ENCODE peak calls at places on chromosomes 4 and X, in nine cellular contexts. One of them, this sample, is unnamed.

GRCh38 chr4:71229477-71230257 is 109.2 kb upstream of the SLC4A4 start:
- DNase-seq in nephron progenitor cell: peak
- DNase-seq in lower leg skin: no peak
- DNase-seq in NB4: peak
- DNase-seq in upper lobe of right lung: no peak
- DNase-seq in RWPE2: no peak
- DNase-seq in Peyer's patch: no peak
- DNase-seq in AG04450: no peak
- DNase-seq in endodermal cell: peak
- DNase-seq in this sample: no peak

GRCh38 chr4:188127157-188127874 is 11.9 kb upstream of the TRIML1 start:
- DNase-seq in AG04450: peak
- DNase-seq in lower leg skin: no peak
- DNase-seq in nephron progenitor cell: no peak
- DNase-seq in upper lobe of right lung: no peak
- DNase-seq in endodermal cell: no peak
- DNase-seq in NB4: no peak
- DNase-seq in RWPE2: no peak
- DNase-seq in Peyer's patch: no peak
- DNase-seq in this sample: peak

GRCh38 chrX:23372220-23372902 is 37.7 kb downstream of the PTCHD1 start:
- DNase-seq in upper lobe of right lung: no peak
- DNase-seq in AG04450: no peak
- DNase-seq in lower leg skin: no peak
- DNase-seq in NB4: no peak
- DNase-seq in endodermal cell: no peak
- DNase-seq in RWPE2: no peak
- DNase-seq in nephron progenitor cell: no peak
- DNase-seq in Peyer's patch: no peak
- DNase-seq in this sample: no peak

GRCh38 chr4:136392576-136392975 is 1139.7 kb downstream of the PCDH18 start:
- DNase-seq in NB4: no peak
- DNase-seq in lower leg skin: no peak
- DNase-seq in nephron progenitor cell: no peak
- DNase-seq in AG04450: peak
- DNase-seq in endodermal cell: no peak
- DNase-seq in RWPE2: no peak
- DNase-seq in upper lobe of right lung: no peak
- DNase-seq in Peyer's patch: no peak
- DNase-seq in this sample: no peak

GRCh38 chrX:129932792-129933321 is 26.9 kb downstream of the UTP14A start:
- DNase-seq in Peyer's patch: peak
- DNase-seq in endodermal cell: peak
- DNase-seq in nephron progenitor cell: peak
- DNase-seq in lower leg skin: no peak
- DNase-seq in RWPE2: no peak
- DNase-seq in NB4: peak
- DNase-seq in upper lobe of right lung: peak
- DNase-seq in AG04450: no peak
- DNase-seq in this sample: no peak

GRCh38 chrX:71282514-71283408 is 674 bp upstream of the NONO start:
- DNase-seq in endodermal cell: no peak
- DNase-seq in NB4: no peak
- DNase-seq in upper lobe of right lung: no peak
- DNase-seq in lower leg skin: peak
- DNase-seq in nephron progenitor cell: peak
- DNase-seq in Peyer's patch: no peak
- DNase-seq in RWPE2: no peak
- DNase-seq in AG04450: no peak
- DNase-seq in this sample: no peak

GRCh38 chrX:132758778-132759177 is 199.7 kb downstream of the HS6ST2 start:
- DNase-seq in upper lobe of right lung: no peak
- DNase-seq in RWPE2: no peak
- DNase-seq in endodermal cell: peak
- DNase-seq in nephron progenitor cell: peak
- DNase-seq in Peyer's patch: no peak
- DNase-seq in NB4: no peak
- DNase-seq in AG04450: no peak
- DNase-seq in lower leg skin: no peak
- DNase-seq in this sample: no peak

GRCh38 chrX:133630362-133630761 is 215.1 kb upstream of the GPC4 start:
- DNase-seq in AG04450: no peak
- DNase-seq in upper lobe of right lung: no peak
- DNase-seq in lower leg skin: no peak
- DNase-seq in nephron progenitor cell: peak
- DNase-seq in NB4: no peak
- DNase-seq in Peyer's patch: no peak
- DNase-seq in RWPE2: no peak
- DNase-seq in endodermal cell: no peak
- DNase-seq in this sample: no peak

GRCh38 chr4:47419296-47419695 is 44.2 kb downstream of the COMMD8 start:
- DNase-seq in RWPE2: no peak
- DNase-seq in nephron progenitor cell: no peak
- DNase-seq in Peyer's patch: no peak
- DNase-seq in upper lobe of right lung: no peak
- DNase-seq in lower leg skin: no peak
- DNase-seq in endodermal cell: no peak
- DNase-seq in NB4: no peak
- DNase-seq in AG04450: no peak
- DNase-seq in this sample: no peak

GRCh38 chr4:105710678-105711077 is 2.1 kb downstream of the GSTCD start:
- DNase-seq in RWPE2: no peak
- DNase-seq in Peyer's patch: no peak
- DNase-seq in lower leg skin: no peak
- DNase-seq in nephron progenitor cell: no peak
- DNase-seq in upper lobe of right lung: no peak
- DNase-seq in endodermal cell: no peak
- DNase-seq in NB4: no peak
- DNase-seq in AG04450: no peak
- DNase-seq in this sample: no peak

GRCh38 chrX:115972717-115973116 is 197.8 kb upstream of the AGTR2 start:
- DNase-seq in NB4: no peak
- DNase-seq in Peyer's patch: no peak
- DNase-seq in endodermal cell: no peak
- DNase-seq in RWPE2: no peak
- DNase-seq in AG04450: no peak
- DNase-seq in upper lobe of right lung: no peak
- DNase-seq in nephron progenitor cell: no peak
- DNase-seq in lower leg skin: no peak
- DNase-seq in this sample: no peak

GRCh38 chr4:108893474-108893873 is 130.6 kb upstream of the ETNPPL start:
- DNase-seq in upper lobe of right lung: no peak
- DNase-seq in endodermal cell: no peak
- DNase-seq in RWPE2: no peak
- DNase-seq in NB4: no peak
- DNase-seq in AG04450: no peak
- DNase-seq in Peyer's patch: no peak
- DNase-seq in nephron progenitor cell: no peak
- DNase-seq in lower leg skin: no peak
- DNase-seq in this sample: no peak

GRCh38 chr4:108889696-108890475 is 127.0 kb upstream of the ETNPPL start:
- DNase-seq in NB4: no peak
- DNase-seq in AG04450: no peak
- DNase-seq in endodermal cell: no peak
- DNase-seq in RWPE2: no peak
- DNase-seq in nephron progenitor cell: peak
- DNase-seq in upper lobe of right lung: no peak
- DNase-seq in lower leg skin: no peak
- DNase-seq in Peyer's patch: no peak
- DNase-seq in this sample: no peak

GRCh38 chr4:108887034-108887433 is 124.2 kb upstream of the ETNPPL start:
- DNase-seq in NB4: no peak
- DNase-seq in Peyer's patch: no peak
- DNase-seq in endodermal cell: no peak
- DNase-seq in nephron progenitor cell: no peak
- DNase-seq in RWPE2: no peak
- DNase-seq in upper lobe of right lung: no peak
- DNase-seq in AG04450: no peak
- DNase-seq in lower leg skin: no peak
- DNase-seq in this sample: no peak

GRCh38 chr4:108891921-108892320 is 129.1 kb upstream of the ETNPPL start:
- DNase-seq in NB4: no peak
- DNase-seq in RWPE2: no peak
- DNase-seq in Peyer's patch: no peak
- DNase-seq in nephron progenitor cell: no peak
- DNase-seq in endodermal cell: no peak
- DNase-seq in AG04450: no peak
- DNase-seq in lower leg skin: no peak
- DNase-seq in upper lobe of right lung: no peak
- DNase-seq in this sample: no peak

DNA sequence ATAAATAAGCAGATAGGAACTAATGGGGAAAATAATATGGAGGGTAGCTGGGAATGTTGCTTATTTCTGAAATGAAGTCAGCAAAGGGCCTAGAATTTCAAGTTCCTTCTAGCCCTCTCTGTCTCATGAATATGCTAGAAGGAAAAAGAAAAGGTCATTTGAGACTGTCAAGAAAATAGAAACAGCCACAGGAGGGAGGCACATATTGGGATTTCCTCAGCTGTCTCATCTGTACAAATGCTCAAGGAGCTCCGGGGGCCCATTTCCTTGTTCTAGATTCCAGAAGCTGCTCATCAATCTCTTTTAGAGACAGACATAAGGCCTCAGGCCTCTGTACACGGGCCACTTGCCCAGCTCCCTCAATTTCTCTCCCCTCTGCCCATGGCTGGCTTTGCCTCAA is 127.6 kb upstream of the ETNPPL start:
- DNase-seq in RWPE2: no peak
- DNase-seq in endodermal cell: no peak
- DNase-seq in upper lobe of right lung: no peak
- DNase-seq in lower leg skin: no peak
- DNase-seq in nephron progenitor cell: no peak
- DNase-seq in NB4: no peak
- DNase-seq in Peyer's patch: no peak
- DNase-seq in AG04450: no peak
- DNase-seq in this sample: no peak
- TF ChIP-seq CTCF in RWPE2: no peak
- TF ChIP-seq CTCF in endodermal cell: peak
- TF ChIP-seq CTCF in upper lobe of right lung: no peak
- TF ChIP-seq CTCF in lower leg skin: no peak
- TF ChIP-seq CTCF in nephron progenitor cell: no peak
- TF ChIP-seq CTCF in NB4: no peak
- TF ChIP-seq CTCF in Peyer's patch: no peak
- TF ChIP-seq CTCF in AG04450: no peak
- TF ChIP-seq CTCF in this sample: no peak

DNA sequence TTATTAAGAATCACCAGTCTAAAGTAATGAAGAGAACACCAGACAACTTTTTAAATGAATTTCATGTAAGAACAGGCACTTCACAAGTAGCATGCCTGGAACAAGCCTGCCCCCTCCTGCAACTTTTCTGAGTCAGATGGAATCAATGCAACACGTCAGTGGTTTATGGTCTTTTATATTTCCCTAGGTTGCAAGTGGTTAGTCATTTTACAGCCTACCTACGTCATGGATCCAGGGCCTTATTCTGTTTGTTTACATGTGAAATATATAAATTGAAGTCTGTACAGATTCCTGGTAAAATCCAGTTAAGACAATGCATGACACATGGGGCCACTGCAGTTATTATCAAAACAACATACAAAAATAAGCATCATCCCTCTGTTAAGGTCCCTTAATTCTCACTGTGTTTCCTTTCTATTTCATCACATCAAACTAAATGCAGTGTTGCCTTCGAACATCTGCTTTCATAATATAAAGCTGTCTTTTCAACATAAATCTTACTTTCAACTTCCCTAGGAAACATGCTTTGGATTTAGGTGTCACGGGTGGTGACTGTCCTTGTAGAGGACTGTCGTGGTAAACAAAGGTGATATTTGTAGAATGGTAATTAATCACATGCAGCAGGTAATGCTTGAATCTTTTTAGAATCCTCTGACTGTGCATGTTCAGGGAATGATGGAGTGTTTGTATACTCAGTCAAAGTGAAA is 309.3 kb downstream of the FRMPD4 start:
- DNase-seq in endodermal cell: no peak
- DNase-seq in RWPE2: peak
- DNase-seq in Peyer's patch: no peak
- DNase-seq in upper lobe of right lung: no peak
- DNase-seq in NB4: no peak
- DNase-seq in AG04450: peak
- DNase-seq in nephron progenitor cell: no peak
- DNase-seq in lower leg skin: no peak
- DNase-seq in this sample: peak
- TF ChIP-seq CTCF in endodermal cell: no peak
- TF ChIP-seq CTCF in RWPE2: peak
- TF ChIP-seq CTCF in Peyer's patch: no peak
- TF ChIP-seq CTCF in upper lobe of right lung: no peak
- TF ChIP-seq CTCF in NB4: no peak
- TF ChIP-seq CTCF in AG04450: peak
- TF ChIP-seq CTCF in nephron progenitor cell: no peak
- TF ChIP-seq CTCF in lower leg skin: no peak
- TF ChIP-seq CTCF in this sample: peak

GRCh38 chr4:186032259-186032658 is 36.7 kb upstream of the TLR3 start:
- DNase-seq in endodermal cell: peak
- DNase-seq in AG04450: no peak
- DNase-seq in upper lobe of right lung: no peak
- DNase-seq in RWPE2: no peak
- DNase-seq in nephron progenitor cell: no peak
- DNase-seq in lower leg skin: no peak
- DNase-seq in Peyer's patch: no peak
- DNase-seq in NB4: no peak
- DNase-seq in this sample: no peak
- TF ChIP-seq CTCF in endodermal cell: peak
- TF ChIP-seq CTCF in AG04450: no peak
- TF ChIP-seq CTCF in upper lobe of right lung: peak
- TF ChIP-seq CTCF in RWPE2: peak
- TF ChIP-seq CTCF in nephron progenitor cell: no peak
- TF ChIP-seq CTCF in lower leg skin: no peak
- TF ChIP-seq CTCF in Peyer's patch: no peak
- TF ChIP-seq CTCF in NB4: no peak
- TF ChIP-seq CTCF in this sample: no peak

GRCh38 chr4:69689530-69690111 is 36.6 kb upstream of the UGT2A1 start:
- DNase-seq in NB4: peak
- DNase-seq in upper lobe of right lung: no peak
- DNase-seq in lower leg skin: no peak
- DNase-seq in RWPE2: no peak
- DNase-seq in endodermal cell: no peak
- DNase-seq in Peyer's patch: no peak
- DNase-seq in nephron progenitor cell: no peak
- DNase-seq in AG04450: peak
- DNase-seq in this sample: no peak
- TF ChIP-seq CTCF in NB4: peak
- TF ChIP-seq CTCF in upper lobe of right lung: peak
- TF ChIP-seq CTCF in lower leg skin: no peak
- TF ChIP-seq CTCF in RWPE2: peak
- TF ChIP-seq CTCF in endodermal cell: peak
- TF ChIP-seq CTCF in Peyer's patch: peak
- TF ChIP-seq CTCF in nephron progenitor cell: peak
- TF ChIP-seq CTCF in AG04450: peak
- TF ChIP-seq CTCF in this sample: peak

GRCh38 chr4:146795721-146796120 is 149.9 kb downstream of the TTC29 start:
- DNase-seq in RWPE2: no peak
- DNase-seq in endodermal cell: no peak
- DNase-seq in NB4: no peak
- DNase-seq in AG04450: no peak
- DNase-seq in lower leg skin: no peak
- DNase-seq in Peyer's patch: no peak
- DNase-seq in nephron progenitor cell: no peak
- DNase-seq in upper lobe of right lung: no peak
- DNase-seq in this sample: no peak
- TF ChIP-seq CTCF in RWPE2: no peak
- TF ChIP-seq CTCF in endodermal cell: no peak
- TF ChIP-seq CTCF in NB4: no peak
- TF ChIP-seq CTCF in AG04450: no peak
- TF ChIP-seq CTCF in lower leg skin: no peak
- TF ChIP-seq CTCF in Peyer's patch: no peak
- TF ChIP-seq CTCF in nephron progenitor cell: no peak
- TF ChIP-seq CTCF in upper lobe of right lung: no peak
- TF ChIP-seq CTCF in this sample: no peak